ENCODE peak calls at places on chromosomes 11 and 22, in seven cellular contexts. One of them, this sample, is unnamed.

GRCh38 chr11:70577948-70578347 is 179.6 kb downstream of the CTTN start:
- DNase-seq in left ventricle myocardium inferior: no peak
- DNase-seq in CD4-positive, alpha-beta memory T cell: no peak
- DNase-seq in thyroid gland: no peak
- DNase-seq in aorta: no peak
- DNase-seq in AG04450: no peak
- DNase-seq in IMR-90: no peak
- DNase-seq in this sample: peak; percentile 30

GRCh38 chr22:47012589-47013365 is 250.3 kb downstream of the TBC1D22A start:
- DNase-seq in left ventricle myocardium inferior: no peak
- DNase-seq in CD4-positive, alpha-beta memory T cell: no peak
- DNase-seq in thyroid gland: no peak
- DNase-seq in aorta: peak; percentile 51
- DNase-seq in AG04450: peak; percentile 2
- DNase-seq in IMR-90: peak; percentile 77
- DNase-seq in this sample: no peak

GRCh38 chr11:72227316-72228228 is 3.0 kb downstream of the INPPL1 start:
- DNase-seq in left ventricle myocardium inferior: no peak
- DNase-seq in CD4-positive, alpha-beta memory T cell: no peak
- DNase-seq in thyroid gland: no peak
- DNase-seq in aorta: peak; percentile 44
- DNase-seq in AG04450: no peak
- DNase-seq in IMR-90: peak; percentile 47
- DNase-seq in this sample: no peak

GRCh38 chr11:57444362-57445074 is 15.8 kb upstream of the RTN4RL2 start:
- DNase-seq in left ventricle myocardium inferior: no peak
- DNase-seq in CD4-positive, alpha-beta memory T cell: no peak
- DNase-seq in thyroid gland: no peak
- DNase-seq in aorta: no peak
- DNase-seq in AG04450: no peak
- DNase-seq in IMR-90: no peak
- DNase-seq in this sample: no peak

GRCh38 chr11:12880327-12880726 is 128.8 kb upstream of the RASSF10 start:
- DNase-seq in left ventricle myocardium inferior: no peak
- DNase-seq in CD4-positive, alpha-beta memory T cell: no peak
- DNase-seq in thyroid gland: no peak
- DNase-seq in aorta: no peak
- DNase-seq in AG04450: no peak
- DNase-seq in IMR-90: no peak
- DNase-seq in this sample: no peak

GRCh38 chr22:35733036-35733435 is 15.4 kb downstream of the APOL5 start:
- DNase-seq in left ventricle myocardium inferior: no peak
- DNase-seq in CD4-positive, alpha-beta memory T cell: no peak
- DNase-seq in thyroid gland: no peak
- DNase-seq in aorta: no peak
- DNase-seq in AG04450: no peak
- DNase-seq in IMR-90: no peak
- DNase-seq in this sample: no peak

GRCh38 chr11:103091441-103091809 is 535 bp downstream of the DCUN1D5 start:
- DNase-seq in left ventricle myocardium inferior: peak; percentile 31
- DNase-seq in CD4-positive, alpha-beta memory T cell: peak; percentile 44
- DNase-seq in thyroid gland: peak; percentile 39
- DNase-seq in aorta: peak; percentile 80
- DNase-seq in AG04450: no peak
- DNase-seq in IMR-90: peak; percentile 41
- DNase-seq in this sample: peak; percentile 44

GRCh38 chr11:43930868-43931716 is 11.3 kb upstream of the C11orf96 start:
- DNase-seq in left ventricle myocardium inferior: no peak
- DNase-seq in CD4-positive, alpha-beta memory T cell: no peak
- DNase-seq in thyroid gland: no peak
- DNase-seq in aorta: no peak
- DNase-seq in AG04450: no peak
- DNase-seq in IMR-90: peak; percentile 42
- DNase-seq in this sample: no peak

GRCh38 chr11:24351179-24351578 is 145.7 kb upstream of the LUZP2 start:
- DNase-seq in left ventricle myocardium inferior: no peak
- DNase-seq in CD4-positive, alpha-beta memory T cell: no peak
- DNase-seq in thyroid gland: no peak
- DNase-seq in aorta: no peak
- DNase-seq in AG04450: no peak
- DNase-seq in IMR-90: no peak
- DNase-seq in this sample: no peak

GRCh38 chr11:31940396-31941037 is 129.4 kb upstream of the PAX6 start:
- DNase-seq in left ventricle myocardium inferior: peak; percentile 62
- DNase-seq in CD4-positive, alpha-beta memory T cell: no peak
- DNase-seq in thyroid gland: no peak
- DNase-seq in aorta: no peak
- DNase-seq in AG04450: no peak
- DNase-seq in IMR-90: peak; percentile 30
- DNase-seq in this sample: no peak

GRCh38 chr11:69958308-69958707 is 119.8 kb upstream of the ANO1 start:
- DNase-seq in left ventricle myocardium inferior: no peak
- DNase-seq in CD4-positive, alpha-beta memory T cell: no peak
- DNase-seq in thyroid gland: no peak
- DNase-seq in aorta: no peak
- DNase-seq in AG04450: peak; percentile 55
- DNase-seq in IMR-90: peak; percentile 93
- DNase-seq in this sample: no peak

GRCh38 chr11:81432333-81432732 is 1301.3 kb downstream of the FAM181B start:
- DNase-seq in left ventricle myocardium inferior: no peak
- DNase-seq in CD4-positive, alpha-beta memory T cell: no peak
- DNase-seq in thyroid gland: no peak
- DNase-seq in aorta: no peak
- DNase-seq in AG04450: no peak
- DNase-seq in IMR-90: no peak
- DNase-seq in this sample: no peak

GRCh38 chr11:78961938-78962701 is 387.5 kb upstream of the NARS2 start:
- DNase-seq in left ventricle myocardium inferior: no peak
- DNase-seq in CD4-positive, alpha-beta memory T cell: no peak
- DNase-seq in thyroid gland: peak; percentile 77
- DNase-seq in aorta: no peak
- DNase-seq in AG04450: peak; percentile 18
- DNase-seq in IMR-90: peak; percentile 48
- DNase-seq in this sample: no peak

GRCh38 chr11:119375629-119376196 is 5.8 kb downstream of the USP2 start:
- DNase-seq in left ventricle myocardium inferior: peak; percentile 85
- DNase-seq in CD4-positive, alpha-beta memory T cell: no peak
- DNase-seq in thyroid gland: peak; percentile 57
- DNase-seq in aorta: peak; percentile 92
- DNase-seq in AG04450: no peak
- DNase-seq in IMR-90: peak; percentile 86
- DNase-seq in this sample: no peak

GRCh38 chr11:117618956-117619355 is 178.1 kb downstream of the DSCAML1 start:
- DNase-seq in left ventricle myocardium inferior: no peak
- DNase-seq in CD4-positive, alpha-beta memory T cell: no peak
- DNase-seq in thyroid gland: no peak
- DNase-seq in aorta: no peak
- DNase-seq in AG04450: no peak
- DNase-seq in IMR-90: no peak
- DNase-seq in this sample: no peak

GRCh38 chr11:109490953-109491733 is 69.2 kb downstream of the C11orf87 start:
- DNase-seq in left ventricle myocardium inferior: no peak
- DNase-seq in CD4-positive, alpha-beta memory T cell: no peak
- DNase-seq in thyroid gland: no peak
- DNase-seq in aorta: no peak
- DNase-seq in AG04450: no peak
- DNase-seq in IMR-90: peak; percentile 5
- DNase-seq in this sample: no peak

GRCh38 chr22:39932918-39933649 is 27.1 kb upstream of the TMA7B start:
- DNase-seq in left ventricle myocardium inferior: no peak
- DNase-seq in CD4-positive, alpha-beta memory T cell: no peak
- DNase-seq in thyroid gland: no peak
- DNase-seq in aorta: no peak
- DNase-seq in AG04450: no peak
- DNase-seq in IMR-90: no peak
- DNase-seq in this sample: no peak

DNA sequence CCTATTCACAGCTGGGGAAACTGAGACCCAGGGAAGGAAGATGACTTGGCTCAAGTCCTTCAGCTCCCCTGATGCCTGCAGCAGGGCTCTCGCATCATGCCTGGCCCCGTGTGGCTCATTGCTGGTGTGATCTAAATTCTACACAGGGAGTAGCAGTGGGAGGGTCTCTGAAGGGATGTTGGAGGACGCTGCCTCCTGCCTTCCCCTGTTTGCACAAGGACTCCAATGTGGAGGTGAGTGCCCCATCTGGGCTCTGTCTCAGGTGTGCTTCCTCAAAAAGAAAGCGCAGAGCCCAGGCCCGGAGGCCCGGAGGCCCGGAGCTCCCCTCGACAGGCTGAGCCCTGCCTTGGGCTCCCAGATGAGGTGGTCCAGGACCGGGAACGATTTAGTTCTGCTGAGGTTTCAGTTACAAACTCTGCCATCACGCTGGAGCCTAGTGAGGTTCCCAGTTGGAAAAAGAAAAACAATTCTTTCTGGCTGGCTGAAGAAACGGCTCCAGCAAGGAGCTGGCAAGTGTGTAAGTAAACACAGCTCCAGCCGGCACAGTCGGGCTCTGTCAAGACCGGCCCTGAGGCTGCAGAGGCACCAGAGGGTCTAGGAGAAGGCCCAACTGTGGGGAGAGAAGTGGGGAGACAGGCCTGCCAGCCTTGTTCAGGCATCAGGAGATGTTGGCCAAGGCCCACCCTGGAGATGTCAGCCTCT is 49.8 kb downstream of the NAT10 start:
- DNase-seq in left ventricle myocardium inferior: no peak
- DNase-seq in CD4-positive, alpha-beta memory T cell: no peak
- DNase-seq in thyroid gland: peak; percentile 67
- DNase-seq in aorta: no peak
- DNase-seq in AG04450: no peak
- DNase-seq in IMR-90: no peak
- DNase-seq in this sample: no peak
- H3K27ac ChIP-seq in left ventricle myocardium inferior: peak overlapping the region; percentile 19
- H3K27ac ChIP-seq in CD4-positive, alpha-beta memory T cell: no peak overlapping the region
- H3K27ac ChIP-seq in thyroid gland: peak overlapping the region; percentile 43
- H3K27ac ChIP-seq in aorta: peak overlapping the region; percentile 72
- H3K27ac ChIP-seq in AG04450: no peak overlapping the region
- H3K27ac ChIP-seq in IMR-90: no peak overlapping the region
- H3K27ac ChIP-seq in this sample: no peak overlapping the region

DNA sequence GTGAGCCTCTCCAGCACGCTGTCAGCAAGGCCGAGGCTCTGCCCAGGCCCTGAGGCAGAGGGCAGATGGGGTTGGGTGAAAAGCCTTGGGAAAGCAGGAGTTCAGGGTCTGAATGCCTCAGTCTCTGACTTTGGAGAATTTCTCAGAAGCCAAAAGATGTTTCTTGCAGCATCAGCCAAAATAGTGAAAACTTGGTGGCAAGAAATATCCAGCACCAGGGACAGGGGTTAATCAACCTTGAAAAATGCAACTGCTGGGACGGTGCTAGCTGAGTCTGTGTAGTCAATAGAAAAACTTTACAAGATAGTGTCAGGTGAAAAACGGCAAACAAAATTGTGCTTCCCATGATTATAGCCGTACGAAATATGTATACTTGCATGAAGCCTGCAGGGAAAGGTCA is 1.4 kb upstream of the ABCC8 start:
- DNase-seq in left ventricle myocardium inferior: no peak
- DNase-seq in CD4-positive, alpha-beta memory T cell: no peak
- DNase-seq in thyroid gland: no peak
- DNase-seq in aorta: no peak
- DNase-seq in AG04450: no peak
- DNase-seq in IMR-90: no peak
- DNase-seq in this sample: no peak
- H3K27me3 ChIP-seq in left ventricle myocardium inferior: peaks cover 64% of the 10 kb centered on the region
- H3K27me3 ChIP-seq in CD4-positive, alpha-beta memory T cell: no peaks in the 10 kb centered on the region
- H3K27me3 ChIP-seq in thyroid gland: no peaks in the 10 kb centered on the region
- H3K27me3 ChIP-seq in aorta: no peaks in the 10 kb centered on the region
- H3K27me3 ChIP-seq in AG04450: peaks cover 36% of the 10 kb centered on the region
- H3K27me3 ChIP-seq in IMR-90: peaks cover 38% of the 10 kb centered on the region
- H3K27me3 ChIP-seq in this sample: peaks cover 35% of the 10 kb centered on the region

GRCh38 chr11:122673706-122674105 is 18.2 kb downstream of the UBASH3B start:
- DNase-seq in left ventricle myocardium inferior: no peak
- DNase-seq in CD4-positive, alpha-beta memory T cell: no peak
- DNase-seq in thyroid gland: no peak
- DNase-seq in aorta: no peak
- DNase-seq in AG04450: no peak
- DNase-seq in IMR-90: peak; percentile 71
- DNase-seq in this sample: no peak

GRCh38 chr11:122678406-122678805 is 22.9 kb downstream of the UBASH3B start:
- DNase-seq in left ventricle myocardium inferior: no peak
- DNase-seq in CD4-positive, alpha-beta memory T cell: no peak
- DNase-seq in thyroid gland: no peak
- DNase-seq in aorta: no peak
- DNase-seq in AG04450: no peak
- DNase-seq in IMR-90: no peak
- DNase-seq in this sample: no peak

GRCh38 chr11:122679441-122679840 is 23.9 kb downstream of the UBASH3B start:
- DNase-seq in left ventricle myocardium inferior: no peak
- DNase-seq in CD4-positive, alpha-beta memory T cell: no peak
- DNase-seq in thyroid gland: peak; percentile 57
- DNase-seq in aorta: no peak
- DNase-seq in AG04450: no peak
- DNase-seq in IMR-90: no peak
- DNase-seq in this sample: no peak

GRCh38 chr11:122677256-122677655 is 21.7 kb downstream of the UBASH3B start:
- DNase-seq in left ventricle myocardium inferior: no peak
- DNase-seq in CD4-positive, alpha-beta memory T cell: no peak
- DNase-seq in thyroid gland: no peak
- DNase-seq in aorta: no peak
- DNase-seq in AG04450: no peak
- DNase-seq in IMR-90: no peak
- DNase-seq in this sample: no peak

GRCh38 chr11:122676638-122677037 is 21.1 kb downstream of the UBASH3B start:
- DNase-seq in left ventricle myocardium inferior: no peak
- DNase-seq in CD4-positive, alpha-beta memory T cell: no peak
- DNase-seq in thyroid gland: no peak
- DNase-seq in aorta: no peak
- DNase-seq in AG04450: no peak
- DNase-seq in IMR-90: no peak
- DNase-seq in this sample: no peak
- H3K27ac ChIP-seq in left ventricle myocardium inferior: no peak overlapping the region
- H3K27ac ChIP-seq in CD4-positive, alpha-beta memory T cell: no peak overlapping the region
- H3K27ac ChIP-seq in thyroid gland: no peak overlapping the region
- H3K27ac ChIP-seq in aorta: no peak overlapping the region
- H3K27ac ChIP-seq in AG04450: no peak overlapping the region
- H3K27ac ChIP-seq in IMR-90: no peak overlapping the region
- H3K27ac ChIP-seq in this sample: no peak overlapping the region

GRCh38 chr11:77529685-77530084 is 55.8 kb upstream of the PAK1 start:
- DNase-seq in left ventricle myocardium inferior: no peak
- DNase-seq in CD4-positive, alpha-beta memory T cell: no peak
- DNase-seq in thyroid gland: no peak
- DNase-seq in aorta: no peak
- DNase-seq in AG04450: no peak
- DNase-seq in IMR-90: no peak
- DNase-seq in this sample: no peak

GRCh38 chr11:77525455-77526091 is 51.7 kb upstream of the PAK1 start:
- DNase-seq in left ventricle myocardium inferior: no peak
- DNase-seq in CD4-positive, alpha-beta memory T cell: no peak
- DNase-seq in thyroid gland: no peak
- DNase-seq in aorta: no peak
- DNase-seq in AG04450: no peak
- DNase-seq in IMR-90: peak; percentile 10
- DNase-seq in this sample: no peak

DNA sequence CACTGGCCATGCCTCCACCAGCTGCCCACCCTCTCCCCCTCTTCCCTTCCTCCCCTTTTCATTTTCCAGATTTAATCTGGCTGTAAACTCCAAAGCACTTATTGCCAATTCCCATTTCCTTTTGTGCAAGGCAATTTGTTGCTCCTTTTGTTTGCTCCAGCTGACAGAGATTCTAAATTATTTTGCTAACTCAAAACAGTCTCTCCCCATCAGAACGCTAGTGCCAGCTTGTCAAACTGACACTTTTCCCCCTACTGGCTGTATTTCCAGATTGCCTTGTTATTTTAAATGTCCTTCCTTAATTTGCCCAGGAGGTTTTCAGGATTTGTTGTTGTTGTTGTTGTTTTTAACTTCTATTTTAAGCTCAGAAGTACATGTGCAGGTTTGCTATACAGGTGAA is 57.0 kb upstream of the PAK1 start:
- DNase-seq in left ventricle myocardium inferior: no peak
- DNase-seq in CD4-positive, alpha-beta memory T cell: no peak
- DNase-seq in thyroid gland: no peak
- DNase-seq in aorta: no peak
- DNase-seq in AG04450: no peak
- DNase-seq in IMR-90: no peak
- DNase-seq in this sample: no peak
- H3K27me3 ChIP-seq in left ventricle myocardium inferior: no peaks in the 10 kb centered on the region
- H3K27me3 ChIP-seq in CD4-positive, alpha-beta memory T cell: no peaks in the 10 kb centered on the region
- H3K27me3 ChIP-seq in thyroid gland: no peaks in the 10 kb centered on the region
- H3K27me3 ChIP-seq in aorta: no peaks in the 10 kb centered on the region
- H3K27me3 ChIP-seq in AG04450: no peaks in the 10 kb centered on the region
- H3K27me3 ChIP-seq in IMR-90: peaks cover 2% of the 10 kb centered on the region
- H3K27me3 ChIP-seq in this sample: no peaks in the 10 kb centered on the region